ENCODE peak calls at places on chromosomes 6 and 20, in four cellular contexts. O is IMR-90, C is A549, Z is K562. T is an unnamed sample.

GRCh38 chr6:52881662-52881995 is 27.9 kb downstream of the GSTA3 start:
- DNase-seq in C (no peak), Z (no peak), O (no peak), T (no peak)

GRCh38 chr20:10288954-10289646 is 70.5 kb downstream of the SNAP25 start:
- DNase-seq in C (no peak), Z (no peak), O (no peak), T (no peak)

GRCh38 chr6:129946439-129947140 is 71.8 kb upstream of the L3MBTL3 start:
- DNase-seq in Z (no peak), O (no peak), C (no peak), T (no peak)

GRCh38 chr6:164109770-164110140 is 695.2 kb downstream of the QKI start:
- DNase-seq in O (no peak), Z (peak), C (no peak), T (no peak)

GRCh38 chr6:147033267-147033666 is 170.9 kb upstream of the STXBP5 start:
- DNase-seq in C (no peak), O (no peak), Z (no peak), T (no peak)

GRCh38 chr6:56387621-56388413 is 140.4 kb upstream of the COL21A1 start:
- DNase-seq in Z (peak), O (no peak), C (no peak), T (peak)

GRCh38 chr20:56779452-56780143 is 150.5 kb downstream of the TFAP2C start:
- DNase-seq in C (no peak), Z (no peak), O (no peak), T (no peak)

GRCh38 chr20:63955281-63955845 is 853 bp downstream of the UCKL1 start:
- DNase-seq in O (no peak), Z (peak), C (no peak), T (peak)

GRCh38 chr6:156434049-156434794 is 343.0 kb upstream of the ARID1B start:
- DNase-seq in C (no peak), Z (no peak), O (no peak), T (no peak)

GRCh38 chr6:1834231-1834630 is 224.5 kb downstream of the FOXC1 start:
- DNase-seq in Z (no peak), O (no peak), C (no peak), T (no peak)

GRCh38 chr20:5652626-5653573 is 97.3 kb upstream of the SHLD1 start:
- DNase-seq in C (peak), O (peak), Z (no peak), T (no peak)

GRCh38 chr6:112117554-112117953 is 30.2 kb downstream of the FAM229B start:
- DNase-seq in C (no peak), Z (peak), O (peak), T (no peak)

GRCh38 chr6:157809613-157810012 is 13.4 kb upstream of the SNX9 start:
- DNase-seq in O (no peak), Z (no peak), C (no peak), T (no peak)

GRCh38 chr6:157813191-157813590 is 9.9 kb upstream of the SNX9 start:
- DNase-seq in C (no peak), Z (peak), O (peak), T (no peak)

GRCh38 chr6:157811137-157811475 is 11.9 kb upstream of the SNX9 start:
- DNase-seq in C (no peak), O (no peak), Z (peak), T (no peak)

GRCh38 chr6:157812425-157813171 is 10.4 kb upstream of the SNX9 start:
- DNase-seq in C (no peak), O (no peak), Z (no peak), T (no peak)

GRCh38 chr6:157811476-157812173 is 11.4 kb upstream of the SNX9 start:
- DNase-seq in Z (peak), O (peak), C (no peak), T (no peak)
- TF ChIP-seq SMC3 in Z (no peak), O (no peak), C (no peak), T (no peak)

DNA sequence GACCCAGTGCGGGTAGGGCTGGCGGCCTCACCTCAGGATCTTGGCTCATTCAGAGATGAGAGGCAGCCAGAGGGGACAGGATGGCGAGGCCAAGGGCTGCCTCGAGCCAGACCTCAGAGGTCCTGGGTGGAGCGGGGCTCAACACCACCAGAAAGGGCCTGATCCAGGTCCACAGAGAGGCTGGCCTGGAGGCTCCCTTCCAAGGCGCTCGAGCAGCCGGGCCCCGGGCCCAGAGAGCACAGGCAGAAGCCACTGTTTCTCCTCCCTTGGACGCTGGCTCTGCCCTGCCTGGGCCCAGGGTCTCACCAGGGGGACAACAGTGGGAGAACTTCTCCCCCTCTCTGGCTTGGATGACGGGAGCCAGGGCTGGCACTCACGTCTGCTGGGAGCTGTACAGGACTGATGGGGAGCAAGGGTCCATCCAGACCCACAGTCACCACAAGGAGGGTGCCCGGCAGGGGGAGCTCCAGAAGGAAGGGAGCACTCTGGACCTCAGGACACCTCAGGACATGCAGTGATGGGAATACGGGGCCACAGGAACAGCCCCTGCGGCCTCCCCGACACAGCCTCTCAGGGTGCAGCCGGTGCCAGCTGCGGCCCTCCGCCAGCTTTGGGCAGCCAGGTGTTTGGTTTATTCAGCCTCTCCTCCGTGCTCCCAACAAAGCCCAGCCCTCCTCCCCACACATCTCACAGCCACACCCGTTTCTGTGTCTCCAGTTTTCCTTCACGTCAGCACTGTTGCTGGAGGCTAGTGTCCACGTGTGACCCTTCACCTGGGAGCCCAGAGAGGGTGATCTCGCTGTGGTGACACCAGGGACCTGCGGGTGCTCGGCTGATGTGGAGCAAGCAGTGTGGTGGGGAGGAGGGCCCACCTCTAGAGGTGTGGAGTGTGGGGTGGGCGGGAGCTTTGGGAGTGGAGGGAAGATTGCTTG is 8.7 kb downstream of the RPS21 start:
- DNase-seq in O (no peak), C (no peak), Z (no peak), T (no peak)
- TF ChIP-seq MAFK in O (no peak), C (no peak), Z (no peak), T (no peak)

GRCh38 chr6:39790772-39791171 is 1.4 kb upstream of the DAAM2 start:
- DNase-seq in O (peak), C (no peak), Z (no peak), T (no peak)
- TF ChIP-seq SMC3 in O (no peak), C (no peak), Z (no peak), T (no peak)

DNA sequence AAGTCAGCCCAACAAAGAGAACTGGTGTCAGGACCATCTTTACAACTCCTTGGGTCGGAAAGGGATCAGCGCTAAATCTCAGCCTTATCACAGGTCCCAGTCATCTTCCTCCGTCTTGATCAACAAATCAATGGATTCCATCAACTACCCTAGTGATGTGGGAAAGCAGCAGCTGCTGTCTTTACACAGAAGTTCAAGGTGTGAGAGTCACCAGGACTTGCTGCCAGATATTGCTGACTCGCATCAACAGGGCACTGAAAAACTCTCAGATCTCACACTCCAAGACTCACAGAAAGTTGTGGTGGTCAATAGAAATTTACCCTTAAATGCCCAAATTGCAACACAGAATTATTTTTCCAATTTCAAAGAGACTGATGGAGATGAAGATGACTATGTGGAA is 25.3 kb upstream of the MTHFD1L start:
- DNase-seq in Z (no peak), C (no peak), O (peak), T (no peak)
- TF ChIP-seq MAFK in Z (no peak), C (no peak), O (no peak), T (peak)